ENCODE peak calls at places on chromosomes 1 and 21, in ten cellular contexts. E, J, Y, T, N, B, C, R, F and M are unnamed samples.

GRCh38 chr1:171457412-171457811 is 27.9 kb upstream of the PRRC2C start:
- DNase-seq in C (no peak), T (no peak), B (peak; percentile 60), J (no peak), F (no peak), Y (no peak), E (no peak), N (no peak), R (no peak), M (no peak)

GRCh38 chr1:50852889-50853288 is 107.2 kb downstream of the FAF1 start:
- DNase-seq in C (no peak), E (no peak), B (no peak), R (no peak), J (no peak), T (no peak), Y (no peak), F (no peak), N (no peak), M (no peak)

GRCh38 chr1:184972281-184973055 is 1.8 kb downstream of the NIBAN1 start:
- DNase-seq in E (no peak), F (no peak), N (no peak), R (no peak), J (no peak), T (no peak), C (peak; percentile 35), B (peak; percentile 71), Y (no peak), M (no peak)

GRCh38 chr1:17617787-17618557 is 78.5 kb downstream of the ARHGEF10L start:
- DNase-seq in T (no peak), Y (peak; percentile 88), N (peak; percentile 31), E (no peak), B (peak; percentile 43), J (no peak), R (peak; percentile 52), F (peak; percentile 76), C (no peak), M (no peak)

GRCh38 chr1:59815892-59816291 is 1.1 kb downstream of the HOOK1 start:
- DNase-seq in Y (no peak), B (no peak), J (no peak), E (no peak), C (no peak), T (no peak), F (no peak), R (no peak), N (no peak), M (no peak)

GRCh38 chr1:67312630-67313029 is 5.0 kb downstream of the IL12RB2 start:
- DNase-seq in T (no peak), B (no peak), F (no peak), J (no peak), E (no peak), C (no peak), N (no peak), R (no peak), Y (no peak), M (no peak)

GRCh38 chr1:197269053-197269452 is 1.0 kb downstream of the CRB1 start:
- DNase-seq in C (no peak), Y (no peak), F (no peak), J (no peak), T (no peak), E (no peak), N (no peak), R (no peak), B (no peak), M (no peak)

GRCh38 chr1:76998582-76999189 is 131.4 kb downstream of the ST6GALNAC5 start:
- DNase-seq in J (no peak), N (no peak), E (peak; percentile 36), T (no peak), B (peak; percentile 62), F (no peak), Y (no peak), R (no peak), C (no peak), M (no peak)

GRCh38 chr1:207007352-207008033 is 25.1 kb downstream of the C1orf116 start:
- DNase-seq in J (no peak), T (no peak), N (no peak), E (peak; percentile 95), F (no peak), B (peak; percentile 91), C (peak; percentile 69), R (no peak), Y (no peak), M (no peak)

GRCh38 chr1:172821609-172822274 is 162.8 kb downstream of the FASLG start:
- DNase-seq in B (peak; percentile 80), F (no peak), Y (no peak), J (no peak), E (no peak), R (no peak), C (no peak), N (no peak), T (no peak), M (no peak)
- TF ChIP-seq POLR2A in B (no peak), F (no peak), Y (no peak), J (no peak), E (no peak), R (no peak), C (no peak), N (no peak), T (no peak), M (no peak)

GRCh38 chr21:14054682-14055081 is 156.1 kb downstream of the LIPI start:
- DNase-seq in B (no peak), J (no peak), N (no peak), T (no peak), R (no peak), E (no peak), C (no peak), Y (no peak), F (no peak), M (no peak)

GRCh38 chr21:14046401-14046800 is 164.4 kb downstream of the LIPI start:
- DNase-seq in T (no peak), C (no peak), R (no peak), E (no peak), B (peak; percentile 17), Y (no peak), F (no peak), N (no peak), J (no peak), M (no peak)

GRCh38 chr21:14050121-14050520 is 160.6 kb downstream of the LIPI start:
- DNase-seq in C (no peak), E (no peak), T (no peak), J (no peak), N (no peak), F (no peak), Y (no peak), R (no peak), B (no peak), M (no peak)
- H3K4me1 ChIP-seq in C (no peaks in the 10 kb centered on the region), E (no peaks in the 10 kb centered on the region), T (no peaks in the 10 kb centered on the region), J (no peaks in the 10 kb centered on the region), N (no peaks in the 10 kb centered on the region), F (no peaks in the 10 kb centered on the region), Y (no peaks in the 10 kb centered on the region), R (no peaks in the 10 kb centered on the region), B (no peaks in the 10 kb centered on the region), M (no peaks in the 10 kb centered on the region)

GRCh38 chr1:2965676-2966075 is 55.6 kb upstream of the ACTRT2 start:
- DNase-seq in R (no peak), B (no peak), C (no peak), E (no peak), F (no peak), J (no peak), Y (no peak), N (no peak), T (no peak), M (no peak)
- H3K9me3 ChIP-seq in R (no peaks in the 10 kb centered on the region), B (peaks cover 72% of the 10 kb centered on the region), C (no peaks in the 10 kb centered on the region), E (no peaks in the 10 kb centered on the region), F (no peaks in the 10 kb centered on the region), J (no peaks in the 10 kb centered on the region), Y (no peaks in the 10 kb centered on the region), N (no peaks in the 10 kb centered on the region), T (no peaks in the 10 kb centered on the region), M (no peaks in the 10 kb centered on the region)

GRCh38 chr1:203325004-203325417 is 19.7 kb downstream of the BTG2 start:
- DNase-seq in R (no peak), N (peak; percentile 70), T (no peak), J (no peak), F (no peak), Y (no peak), C (no peak), E (no peak), B (no peak), M (no peak)
- TF ChIP-seq POLR2A in R (no peak), N (peak; percentile 29), T (no peak), J (no peak), F (no peak), Y (no peak), C (peak; percentile 28), E (no peak), B (no peak), M (no peak)

DNA sequence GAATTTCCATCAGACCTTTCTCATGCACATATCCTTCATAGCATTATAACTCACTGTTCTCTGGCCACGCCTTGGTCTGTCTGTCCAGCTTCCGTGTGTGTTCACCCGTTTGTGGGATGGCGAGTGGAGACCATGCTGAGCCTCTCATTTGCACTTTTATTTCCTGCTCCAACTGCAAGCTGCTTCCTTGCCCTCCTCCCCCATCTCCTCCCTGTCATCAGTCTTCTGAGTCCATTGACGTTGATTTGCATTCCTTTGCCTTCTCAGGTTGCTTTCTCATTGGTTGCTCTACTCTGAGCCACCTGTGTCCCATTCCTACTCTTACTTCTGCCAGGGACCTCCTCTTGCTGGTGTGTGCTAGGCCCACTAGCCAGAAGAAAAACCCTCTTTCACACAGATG is 146.4 kb downstream of the NOS1AP start:
- DNase-seq in R (no peak), Y (no peak), T (no peak), N (peak; percentile 35), F (no peak), J (no peak), E (peak; percentile 28), B (no peak), C (peak; percentile 14), M (no peak)
- H3K4me1 ChIP-seq in R (no peaks in the 10 kb centered on the region), Y (no peaks in the 10 kb centered on the region), T (no peaks in the 10 kb centered on the region), N (peaks cover 54% of the 10 kb centered on the region), F (peaks cover 9% of the 10 kb centered on the region), J (peaks cover 26% of the 10 kb centered on the region), E (no peaks in the 10 kb centered on the region), B (no peaks in the 10 kb centered on the region), C (peaks cover 40% of the 10 kb centered on the region), M (peaks cover 17% of the 10 kb centered on the region)